ENCODE peak calls at places on chromosome 12, in ten cellular contexts. P is H4; N is Karpas-422; Q is left lung; X is WTC11; W is dermis microvascular lymphatic vessel endothelial cell; O is activated T-cell treated with anti-CD3 and anti-CD28 coated beads for 48 hours; I is PC-3; G is frontal cortex; F is activated T-helper 1 cell treated with anti-CD3 and anti-CD28 coated beads, Interleukin-2, amount 50 U/mL, for 16 hours. E is an unnamed sample.

GRCh38 chr12:93946542-93947150 is 201.7 kb upstream of the PLXNC1 start:
- DNase-seq in P (peak), N (no peak), Q (no peak), X (no peak), W (no peak), O (no peak), I (peak), G (no peak), F (no peak), E (no peak)

GRCh38 chr12:4974217-4974616 is 64.5 kb downstream of the KCNA1 start:
- DNase-seq in P (no peak), N (no peak), Q (no peak), X (no peak), W (no peak), O (no peak), I (no peak), G (no peak), F (no peak), E (no peak)

GRCh38 chr12:78790148-78790547 is 74.4 kb upstream of the SYT1 start:
- DNase-seq in P (no peak), N (no peak), Q (no peak), X (no peak), W (no peak), O (no peak), I (no peak), G (no peak), F (no peak), E (no peak)

GRCh38 chr12:54631988-54632728 is 2.5 kb downstream of the LACRT start:
- DNase-seq in P (no peak), N (no peak), Q (no peak), X (peak), W (no peak), O (no peak), I (no peak), G (no peak), F (no peak), E (no peak)

GRCh38 chr12:130981156-130981789 is 27.6 kb downstream of the ADGRD1 start:
- DNase-seq in P (no peak), N (no peak), Q (no peak), X (no peak), W (no peak), O (no peak), I (no peak), G (no peak), F (no peak), E (no peak)

GRCh38 chr12:93322784-93323183 is 54.9 kb upstream of the NUDT4 start:
- DNase-seq in P (peak), N (no peak), Q (no peak), X (no peak), W (peak), O (no peak), I (peak), G (no peak), F (no peak), E (no peak)

GRCh38 chr12:14874882-14875281 is 10.8 kb downstream of the MGP start:
- DNase-seq in P (no peak), N (no peak), Q (no peak), X (no peak), W (no peak), O (no peak), I (peak), G (no peak), F (no peak), E (no peak)

GRCh38 chr12:12899530-12900380 is 8.4 kb downstream of the GPRC5A start:
- DNase-seq in P (peak), N (no peak), Q (no peak), X (no peak), W (peak), O (peak), I (peak), G (no peak), F (no peak), E (peak)

GRCh38 chr12:101607894-101608293 is 13.1 kb downstream of the MYBPC1 start:
- DNase-seq in P (no peak), N (no peak), Q (no peak), X (no peak), W (no peak), O (no peak), I (no peak), G (no peak), F (no peak), E (no peak)

E was measured in foreskin melanocyte.